ENCODE peak calls at places on chromosomes 2 and 18, in five cellular contexts. J, W, D, R and S are unnamed samples.

GRCh38 chr2:1483551-1483950 is 70.3 kb downstream of the TPO start:
- DNase-seq in W (no peak), D (no peak), R (no peak), J (no peak), S (no peak)

GRCh38 chr2:237556773-237557632 is 9.4 kb upstream of the PRLH start:
- DNase-seq in D (no peak), R (no peak), W (no peak), J (no peak), S (no peak)

GRCh38 chr2:221816566-221816965 is 244.5 kb upstream of the EPHA4 start:
- DNase-seq in W (no peak), J (no peak), D (no peak), R (no peak), S (no peak)

GRCh38 chr2:24870891-24871705 is 48.9 kb downstream of the ADCY3 start:
- DNase-seq in W (no peak), D (no peak), R (no peak), J (no peak), S (no peak)

GRCh38 chr2:143533846-143534245 is 404.6 kb downstream of the ARHGAP15 start:
- DNase-seq in D (no peak), R (no peak), W (no peak), J (no peak), S (no peak)

GRCh38 chr2:42132066-42132965 is 36.8 kb upstream of the EML4 start:
- DNase-seq in W (no peak), D (no peak), R (no peak), J (no peak), S (no peak)

GRCh38 chr2:230879271-230879882 is 14.6 kb downstream of the ITM2C start:
- DNase-seq in J (no peak), R (no peak), D (no peak), W (no peak), S (no peak)

GRCh38 chr18:28984731-28985130 is 807.8 kb upstream of the CDH2 start:
- DNase-seq in D (no peak), J (no peak), R (no peak), W (no peak), S (no peak)

GRCh38 chr2:33529771-33530481 is 53.5 kb downstream of the RASGRP3 start:
- DNase-seq in W (no peak), J (no peak), R (peak; percentile 20), D (no peak), S (no peak)

GRCh38 chr18:32698148-32698547 is 74.7 kb downstream of the KLHL14 start:
- DNase-seq in J (no peak), W (no peak), D (no peak), R (no peak), S (no peak)

GRCh38 chr2:163266772-163267171 is 428.2 kb upstream of the KCNH7 start:
- DNase-seq in W (no peak), D (no peak), J (no peak), R (no peak), S (no peak)

GRCh38 chr2:16109821-16110310 is 169.5 kb downstream of the MYCN start:
- DNase-seq in D (no peak), J (no peak), R (no peak), W (no peak), S (no peak)

GRCh38 chr2:165067958-165068612 is 112.8 kb upstream of the SLC38A11 start:
- DNase-seq in D (no peak), R (no peak), W (no peak), J (peak; percentile 67), S (peak; percentile 89)

GRCh38 chr2:96176661-96177060 is 31.4 kb upstream of the DUSP2 start:
- DNase-seq in J (no peak), W (no peak), D (no peak), R (no peak), S (no peak)

GRCh38 chr2:11932053-11932512 is 185.7 kb downstream of the LPIN1 start:
- DNase-seq in D (no peak), J (no peak), R (no peak), W (no peak), S (no peak)

GRCh38 chr2:239660390-239661228 is 259.8 kb upstream of the HDAC4 start:
- DNase-seq in W (peak; percentile 71), D (no peak), J (no peak), R (no peak), S (no peak)

GRCh38 chr2:232556426-232556825 is 5.9 kb downstream of the EIF4E2 start:
- DNase-seq in D (no peak), J (no peak), R (no peak), W (no peak), S (no peak)

GRCh38 chr2:26847663-26848335 is at the start of gene DPYSL5:
- DNase-seq in W (peak; percentile 10), R (peak; percentile 91), J (peak; percentile 91), D (no peak), S (peak; percentile 83)
- TF ChIP-seq ZNF274 in W (no peak), R (no peak), J (no peak), D (no peak), S (no peak)

DNA sequence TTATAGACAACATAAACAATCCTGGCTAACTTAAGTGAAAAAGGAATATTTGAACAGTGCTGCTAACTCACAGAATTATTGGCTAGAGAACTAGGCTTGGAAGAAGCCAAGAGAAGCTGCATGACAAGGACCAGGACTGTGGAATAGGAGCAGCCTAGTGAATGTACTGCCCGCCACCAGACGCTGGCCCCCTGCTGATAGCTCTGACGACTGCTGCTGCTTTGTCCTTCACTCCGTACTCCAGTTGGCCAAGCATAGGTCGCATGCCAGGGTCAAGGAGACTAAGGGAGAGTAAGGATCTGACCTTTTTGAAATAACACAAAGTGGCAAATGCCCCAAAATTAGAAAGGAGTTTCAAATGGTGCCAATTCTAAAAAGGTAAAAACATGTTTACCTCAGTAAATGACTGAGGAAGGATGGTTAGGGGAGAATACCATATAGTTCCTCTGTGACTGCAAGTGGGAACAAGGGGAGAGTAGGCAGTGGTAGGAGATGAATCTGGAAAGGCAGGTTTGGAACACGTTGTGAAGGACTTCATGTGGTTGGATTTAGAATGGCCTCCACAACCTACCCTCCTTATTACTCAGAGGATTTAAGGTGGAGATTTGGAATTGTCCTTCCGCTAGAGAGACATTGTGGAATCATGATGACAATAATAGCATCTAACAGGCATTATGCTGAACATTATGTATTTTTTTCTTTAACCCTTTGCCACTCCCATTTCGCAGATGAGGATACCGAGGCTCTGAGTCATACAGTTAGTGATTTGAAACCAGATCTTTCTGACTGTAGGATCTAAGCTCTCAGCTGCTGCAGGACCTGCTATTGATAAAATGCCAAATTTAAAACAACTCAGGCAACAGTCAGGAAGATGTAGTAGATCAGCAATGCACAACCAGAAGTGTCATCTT is 19.5 kb downstream of the STRADB start:
- DNase-seq in W (no peak), J (peak; percentile 62), R (no peak), D (no peak), S (no peak)
- TF ChIP-seq YY1 in W (no peak), J (no peak), R (no peak), D (no peak), S (no peak)

DNA sequence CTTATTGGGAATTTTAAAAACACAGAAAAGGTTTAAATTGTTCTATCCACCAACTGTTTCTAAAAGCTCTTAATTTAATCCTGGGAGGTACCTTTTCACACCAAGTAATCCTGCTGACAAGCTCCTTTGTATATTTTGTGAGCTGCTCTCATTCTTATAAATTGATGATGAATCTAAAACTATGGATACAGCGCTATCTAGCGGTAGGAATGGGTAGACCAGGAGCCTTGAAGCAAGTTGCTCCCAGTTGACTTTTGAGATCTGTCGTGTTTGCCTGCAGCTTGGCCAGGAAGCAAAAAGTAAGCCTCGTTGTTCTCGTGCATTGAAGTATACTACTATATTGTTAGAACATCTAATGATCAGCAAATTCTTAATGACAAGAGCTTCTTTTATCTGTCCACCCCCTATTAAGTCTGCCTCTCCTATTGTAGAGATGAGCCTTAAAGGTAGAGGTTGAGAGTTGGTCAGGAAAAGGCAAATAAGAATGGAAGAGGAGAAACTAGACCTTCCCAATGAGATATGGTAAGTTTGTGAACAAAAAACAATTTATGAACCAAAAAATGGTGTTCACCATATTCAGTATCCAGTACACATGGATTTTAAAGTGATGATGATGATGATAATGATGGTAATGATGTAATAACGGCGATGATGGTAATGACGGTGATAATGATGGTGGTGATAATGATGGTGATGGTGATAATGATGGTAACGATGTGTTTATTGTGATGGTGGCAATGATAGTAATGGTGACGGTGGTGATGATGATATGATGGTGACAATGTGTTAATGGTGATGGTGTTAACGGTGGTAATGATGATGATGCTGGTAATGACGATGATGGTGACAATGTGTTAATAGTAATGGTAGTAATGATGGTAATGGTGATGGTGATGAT is 212.1 kb upstream of the NCKAP5 start:
- DNase-seq in D (peak; percentile 70), W (peak; percentile 52), R (peak; percentile 57), J (peak; percentile 75), S (peak; percentile 77)
- H3K9ac ChIP-seq in D (no peak overlapping the region), W (no peak overlapping the region), R (no peak overlapping the region), J (no peak overlapping the region), S (no peak overlapping the region)

DNA sequence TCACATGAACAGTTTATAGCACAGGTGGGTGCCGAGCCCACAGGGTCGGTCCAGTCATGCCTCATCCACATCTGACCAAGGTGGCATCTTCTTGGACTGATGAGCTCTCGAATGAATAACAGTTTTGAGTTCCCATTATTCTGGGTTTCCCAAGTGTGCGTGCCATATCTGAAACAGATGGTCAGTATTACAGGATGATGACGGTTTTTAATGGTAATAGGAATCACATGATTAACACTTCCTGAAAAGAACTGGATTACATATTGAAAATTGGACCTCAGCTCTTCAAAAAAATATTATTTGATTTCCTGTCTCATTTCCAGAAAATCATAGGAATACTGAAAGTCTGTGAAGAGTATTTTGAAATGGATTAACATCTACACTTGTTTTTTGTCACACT is 22.2 kb upstream of the NAB1 start:
- DNase-seq in W (no peak), J (no peak), D (no peak), R (no peak), S (no peak)
- TF ChIP-seq ZNF274 in W (no peak), J (no peak), D (no peak), R (no peak), S (no peak)